ENCODE peak calls at places on chromosomes 12 and 14, in ten cellular contexts. U is AG04450; P is tibial artery; W is right atrium auricular region; F is dorsolateral prefrontal cortex; B is stomach; Z is astrocyte of the cerebellum; A is CD8-positive, alpha-beta T cell; G is kidney; M is neural progenitor cell. E is an unnamed sample.

GRCh38 chr14:50000215-50001145 is 107.6 kb downstream of the ARF6 start:
- DNase-seq in U (no peak), P (peak; percentile 86), W (peak; percentile 87), F (no peak), B (peak; percentile 56), Z (peak; percentile 72), A (peak; percentile 58), G (peak; percentile 88), M (peak; percentile 23), E (peak; percentile 95)

GRCh38 chr12:56338643-56339422 is at the start of gene IL23A:
- DNase-seq in U (no peak), P (no peak), W (no peak), F (no peak), B (no peak), Z (peak; percentile 18), A (peak; percentile 72), G (no peak), M (peak; percentile 54), E (no peak)

GRCh38 chr12:108060910-108061309 is 68.2 kb upstream of the WSCD2 start:
- DNase-seq in U (no peak), P (no peak), W (no peak), F (no peak), B (no peak), Z (no peak), A (no peak), G (no peak), M (no peak), E (no peak)

GRCh38 chr14:49621114-49621881 is 699 bp downstream of the MGAT2 start:
- DNase-seq in U (no peak), P (peak; percentile 87), W (peak; percentile 75), F (peak; percentile 61), B (peak; percentile 63), Z (peak; percentile 24), A (peak; percentile 48), G (peak; percentile 92), M (peak; percentile 79), E (peak; percentile 40)

GRCh38 chr12:82955020-82955419 is 268.3 kb downstream of the TMTC2 start:
- DNase-seq in U (no peak), P (no peak), W (no peak), F (no peak), B (no peak), Z (no peak), A (no peak), G (no peak), M (no peak), E (no peak)

GRCh38 chr12:62683724-62684501 is 217.3 kb downstream of the MON2 start:
- DNase-seq in U (no peak), P (peak; percentile 77), W (peak; percentile 76), F (no peak), B (no peak), Z (peak; percentile 96), A (no peak), G (no peak), M (no peak), E (peak; percentile 22)

GRCh38 chr12:55965941-55966407 is at the start of gene PMEL:
- DNase-seq in U (no peak), P (no peak), W (no peak), F (no peak), B (no peak), Z (no peak), A (no peak), G (no peak), M (peak; percentile 81), E (no peak)

GRCh38 chr12:95922231-95922630 is 20.2 kb downstream of the CCDC38 start:
- DNase-seq in U (no peak), P (no peak), W (no peak), F (no peak), B (no peak), Z (no peak), A (no peak), G (no peak), M (no peak), E (no peak)

GRCh38 chr14:29740491-29740890 is 187.2 kb downstream of the PRKD1 start:
- DNase-seq in U (no peak), P (no peak), W (no peak), F (no peak), B (no peak), Z (no peak), A (no peak), G (no peak), M (no peak), E (no peak)

GRCh38 chr12:94585624-94586023 is 64.7 kb downstream of the TMCC3 start:
- DNase-seq in U (no peak), P (no peak), W (no peak), F (no peak), B (no peak), Z (no peak), A (no peak), G (no peak), M (no peak), E (no peak)

GRCh38 chr12:92854344-92854743 is 74.8 kb downstream of the EEA1 start:
- DNase-seq in U (no peak), P (no peak), W (no peak), F (no peak), B (no peak), Z (no peak), A (no peak), G (no peak), M (no peak), E (no peak)

GRCh38 chr12:122166422-122167327 is 7.3 kb downstream of the IL31 start:
- DNase-seq in U (no peak), P (no peak), W (no peak), F (no peak), B (no peak), Z (no peak), A (no peak), G (no peak), M (no peak), E (no peak)

GRCh38 chr14:76919811-76920571 is 93.8 kb downstream of the LRRC74A start:
- DNase-seq in U (peak; percentile 59), P (peak; percentile 74), W (no peak), F (peak; percentile 46), B (peak; percentile 32), Z (no peak), A (no peak), G (peak; percentile 86), M (no peak), E (peak; percentile 40)

GRCh38 chr14:75280448-75280830 is 1.8 kb downstream of the FOS start:
- DNase-seq in U (no peak), P (no peak), W (no peak), F (no peak), B (no peak), Z (no peak), A (no peak), G (no peak), M (no peak), E (no peak)

GRCh38 chr12:94147991-94148840 is at the start of gene PLXNC1:
- DNase-seq in U (no peak), P (peak; percentile 74), W (no peak), F (peak; percentile 59), B (peak; percentile 51), Z (no peak), A (peak; percentile 49), G (peak; percentile 87), M (peak; percentile 81), E (no peak)

GRCh38 chr12:57110189-57111045 is 745 bp downstream of the STAT6 start:
- DNase-seq in U (no peak), P (peak; percentile 90), W (no peak), F (no peak), B (peak; percentile 68), Z (no peak), A (peak; percentile 38), G (peak; percentile 91), M (peak; percentile 91), E (peak; percentile 53)

GRCh38 chr12:102376781-102377180 is 103.6 kb downstream of the IGF1 start:
- DNase-seq in U (no peak), P (no peak), W (no peak), F (no peak), B (no peak), Z (no peak), A (no peak), G (no peak), M (no peak), E (no peak)
- TF ChIP-seq CTCF in U (no peak), P (no peak), W (no peak), F (no peak), B (no peak), Z (no peak), A (no peak), G (no peak), M (no peak), E (no peak)

DNA sequence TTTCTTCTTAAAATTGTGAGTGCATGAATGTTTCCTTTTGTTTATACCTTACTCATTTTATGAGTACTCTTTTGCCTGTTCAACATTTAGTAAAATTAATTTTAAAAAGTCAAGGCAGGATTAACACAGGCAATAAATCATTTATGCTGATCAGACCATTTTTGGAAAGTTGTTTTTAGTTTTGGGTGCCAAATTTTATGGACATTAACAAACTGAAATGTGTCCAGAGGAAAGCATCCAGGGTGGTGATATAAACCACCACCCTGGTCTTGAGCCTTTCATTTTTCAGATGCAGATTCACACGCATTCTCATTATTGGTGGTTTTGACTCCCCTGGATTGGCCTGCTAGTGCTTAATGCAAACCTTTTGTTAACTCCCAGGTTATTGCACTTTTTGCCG is 26.3 kb downstream of the RASSF8 start:
- DNase-seq in U (no peak), P (no peak), W (no peak), F (no peak), B (no peak), Z (no peak), A (no peak), G (no peak), M (no peak), E (no peak)
- TF ChIP-seq CTCF in U (no peak), P (no peak), W (no peak), F (no peak), B (no peak), Z (no peak), A (no peak), G (no peak), M (no peak), E (no peak)

GRCh38 chr12:21659383-21659782 is 1.7 kb upstream of the LDHB start:
- DNase-seq in U (no peak), P (no peak), W (no peak), F (no peak), B (no peak), Z (no peak), A (no peak), G (no peak), M (no peak), E (no peak)
- TF ChIP-seq CTCF in U (peak; percentile 16), P (no peak), W (no peak), F (no peak), B (no peak), Z (peak; percentile 22), A (peak; percentile 47), G (no peak), M (peak; percentile 22), E (peak; percentile 41)

DNA sequence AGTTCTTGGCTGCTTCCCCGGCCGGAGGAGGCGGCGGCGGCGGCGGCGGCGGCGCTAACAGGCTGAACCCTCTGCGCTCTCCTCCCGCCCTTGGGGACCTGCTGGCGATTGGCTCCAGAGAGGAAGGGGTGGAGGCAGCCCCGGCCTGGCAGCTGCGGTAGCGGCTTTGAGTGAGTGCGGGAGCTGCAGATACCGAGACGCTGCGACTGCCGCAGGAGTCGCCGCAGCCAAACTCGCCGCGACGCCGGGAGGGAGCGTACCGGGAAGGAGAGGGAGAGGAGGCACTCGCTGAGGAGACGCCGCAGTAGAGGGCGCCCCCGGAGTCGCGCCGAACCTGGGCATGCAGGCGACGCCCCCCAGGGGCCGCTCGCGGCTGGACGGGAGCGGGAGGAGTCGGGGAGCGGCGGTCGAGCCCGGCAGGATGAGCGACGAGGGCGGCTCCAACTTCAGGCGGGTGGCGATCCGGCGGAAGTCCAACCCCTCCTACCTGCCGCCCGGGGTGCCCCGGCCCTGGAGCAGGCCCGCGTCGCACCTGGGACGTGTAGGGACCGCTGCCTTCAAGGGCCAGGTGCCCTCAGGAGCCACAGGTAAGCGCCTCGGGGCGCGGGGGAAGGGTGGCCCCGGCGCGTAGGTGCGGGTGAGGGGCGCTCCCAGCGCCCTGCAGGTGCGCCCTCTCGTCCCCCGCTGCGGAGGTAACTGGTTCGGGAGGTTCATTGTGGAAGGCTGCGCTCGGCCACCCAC is at the start of gene FGD4:
- DNase-seq in U (peak; percentile 13), P (peak; percentile 95), W (peak; percentile 73), F (peak; percentile 83), B (peak; percentile 92), Z (peak; percentile 31), A (peak; percentile 8), G (peak; percentile 95), M (peak; percentile 95), E (peak; percentile 53)
- TF ChIP-seq CTCF in U (peak; percentile 34), P (peak; percentile 22), W (no peak), F (peak; percentile 31), B (peak; percentile 23), Z (peak; percentile 44), A (no peak), G (no peak), M (peak; percentile 67), E (peak; percentile 67)